ENCODE peak calls at places on chromosomes 4 and X, in five cellular contexts. H is K562, C is HCT116, G is breast epithelium, T is GM23338. R is an unnamed sample.
A peak's percentile ranks its signal among the peaks of the same experiment; 100 is the strongest.

GRCh38 chr4:166602068-166602467 is 632.2 kb downstream of the SPOCK3 start:
- DNase-seq in H (no peak), T (no peak), G (no peak), C (no peak), R (peak; percentile 58)

GRCh38 chr4:68163754-68164153 is 34.1 kb upstream of the TMPRSS11F start:
- DNase-seq in G (no peak), H (no peak), C (no peak), T (no peak), R (no peak)

GRCh38 chr4:2787230-2788100 is 5.4 kb upstream of the SH3BP2 start:
- DNase-seq in C (no peak), H (no peak), T (no peak), G (no peak), R (peak; percentile 73)

GRCh38 chr4:118270492-118270891 is 82.3 kb downstream of the PRSS12 start:
- DNase-seq in C (peak; percentile 35), G (no peak), T (peak; percentile 78), H (peak; percentile 57), R (no peak)

GRCh38 chr4:155512812-155513211 is 136.0 kb upstream of the MAP9 start:
- DNase-seq in G (no peak), C (no peak), H (no peak), T (no peak), R (no peak)

GRCh38 chrX:130625381-130625780 is 223.6 kb downstream of the RBMX2 start:
- DNase-seq in H (no peak), G (no peak), C (no peak), T (no peak), R (no peak)

GRCh38 chrX:58025979-58026378 is 115.7 kb upstream of the ZXDA start:
- DNase-seq in G (no peak), C (peak; percentile 26), H (peak; percentile 24), T (peak; percentile 28), R (no peak)

GRCh38 chr4:156298230-156298629 is 344.6 kb upstream of the CTSO start:
- DNase-seq in H (no peak), G (no peak), C (no peak), T (peak; percentile 20), R (no peak)

GRCh38 chr4:74474345-74475099 is 29.6 kb downstream of the AREG start:
- DNase-seq in G (no peak), H (no peak), C (no peak), T (no peak), R (no peak)

GRCh38 chr4:148774134-148774533 is 331.9 kb upstream of the NR3C2 start:
- DNase-seq in G (no peak), C (no peak), T (no peak), H (no peak), R (no peak)

GRCh38 chr4:11194431-11194830 is 234.3 kb downstream of the HS3ST1 start:
- DNase-seq in H (no peak), T (no peak), G (no peak), C (no peak), R (no peak)

GRCh38 chr4:3045500-3045850 is 28.9 kb downstream of the HTT-AS start:
- DNase-seq in G (no peak), T (no peak), H (peak; percentile 49), C (no peak), R (peak; percentile 81)

GRCh38 chrX:88991583-88992132 is 244.6 kb downstream of the CPXCR1 start:
- DNase-seq in C (no peak), H (no peak), G (no peak), T (peak; percentile 20), R (no peak)

GRCh38 chrX:12992544-12993118 is 17.7 kb downstream of the TMSB4X start:
- DNase-seq in T (no peak), H (no peak), G (no peak), C (no peak), R (no peak)

GRCh38 chrX:25028726-25029125 is 13.0 kb upstream of the ARX start:
- DNase-seq in T (no peak), G (no peak), H (no peak), C (no peak), R (no peak)

GRCh38 chrX:136652822-136653723 is 5.1 kb downstream of the CD40LG start:
- DNase-seq in G (no peak), C (no peak), H (no peak), T (no peak), R (no peak)

GRCh38 chrX:155215443-155216178 is 649 bp upstream of the VBP1 start:
- DNase-seq in C (no peak), T (no peak), H (peak; percentile 26), G (no peak), R (no peak)

GRCh38 chrX:12701625-12702024 is 89.6 kb upstream of the PRPS2 start:
- DNase-seq in T (peak; percentile 85), H (peak; percentile 78), G (no peak), C (peak; percentile 62), R (peak; percentile 58)

GRCh38 chrX:1244164-1245076 is 24.2 kb upstream of the CSF2RA start:
- DNase-seq in G (no peak), H (peak; percentile 5), T (peak; percentile 83), C (no peak), R (no peak)

GRCh38 chr4:159435561-159436023 is 332.7 kb downstream of the RAPGEF2 start:
- DNase-seq in C (no peak), G (no peak), T (no peak), H (no peak), R (no peak)

GRCh38 chr4:134645778-134646177 is 444.2 kb upstream of the PABPC4L start:
- DNase-seq in C (no peak), T (no peak), G (no peak), H (no peak), R (no peak)

GRCh38 chr4:102815981-102816380 is 11.4 kb downstream of the UBE2D3 start:
- DNase-seq in T (no peak), C (no peak), H (no peak), G (no peak), R (no peak)

GRCh38 chrX:138745215-138745614 is 33.7 kb upstream of the FGF13 start:
- DNase-seq in T (peak; percentile 78), G (no peak), C (no peak), H (peak; percentile 54), R (no peak)

GRCh38 chr4:72767903-72768817 is 199.1 kb upstream of the ADAMTS3 start:
- DNase-seq in G (no peak), C (no peak), T (no peak), H (peak; percentile 16), R (no peak)

GRCh38 chrX:133297284-133297683 is 79.1 kb upstream of the TFDP3 start:
- DNase-seq in C (no peak), G (no peak), T (no peak), H (no peak), R (no peak)

GRCh38 chr4:141432000-141432712 is 204.2 kb upstream of the IL15 start:
- DNase-seq in G (no peak), T (no peak), C (no peak), H (no peak), R (no peak)

GRCh38 chr4:114807759-114808404 is 209.3 kb downstream of the UGT8 start:
- DNase-seq in T (peak; percentile 78), G (no peak), H (peak; percentile 45), C (peak; percentile 42), R (peak; percentile 34)

GRCh38 chrX:12789976-12790375 is 1.2 kb upstream of the PRPS2 start:
- DNase-seq in G (no peak), C (no peak), T (no peak), H (no peak), R (no peak)

GRCh38 chr4:5206391-5206790 is 155.1 kb downstream of the STK32B start:
- DNase-seq in H (peak; percentile 2), T (no peak), C (peak; percentile 49), G (no peak), R (no peak)

GRCh38 chr4:100721490-100721889 is 203.7 kb upstream of the EMCN start:
- DNase-seq in C (no peak), H (no peak), T (no peak), G (no peak), R (no peak)

GRCh38 chrX:115533485-115533884 is 27.5 kb upstream of the PLS3 start:
- DNase-seq in T (no peak), G (no peak), C (no peak), H (no peak), R (no peak)

GRCh38 chr4:39626261-39626660 is 12.4 kb downstream of the SMIM14 start:
- DNase-seq in C (no peak), T (no peak), H (no peak), G (no peak), R (no peak)

DNA sequence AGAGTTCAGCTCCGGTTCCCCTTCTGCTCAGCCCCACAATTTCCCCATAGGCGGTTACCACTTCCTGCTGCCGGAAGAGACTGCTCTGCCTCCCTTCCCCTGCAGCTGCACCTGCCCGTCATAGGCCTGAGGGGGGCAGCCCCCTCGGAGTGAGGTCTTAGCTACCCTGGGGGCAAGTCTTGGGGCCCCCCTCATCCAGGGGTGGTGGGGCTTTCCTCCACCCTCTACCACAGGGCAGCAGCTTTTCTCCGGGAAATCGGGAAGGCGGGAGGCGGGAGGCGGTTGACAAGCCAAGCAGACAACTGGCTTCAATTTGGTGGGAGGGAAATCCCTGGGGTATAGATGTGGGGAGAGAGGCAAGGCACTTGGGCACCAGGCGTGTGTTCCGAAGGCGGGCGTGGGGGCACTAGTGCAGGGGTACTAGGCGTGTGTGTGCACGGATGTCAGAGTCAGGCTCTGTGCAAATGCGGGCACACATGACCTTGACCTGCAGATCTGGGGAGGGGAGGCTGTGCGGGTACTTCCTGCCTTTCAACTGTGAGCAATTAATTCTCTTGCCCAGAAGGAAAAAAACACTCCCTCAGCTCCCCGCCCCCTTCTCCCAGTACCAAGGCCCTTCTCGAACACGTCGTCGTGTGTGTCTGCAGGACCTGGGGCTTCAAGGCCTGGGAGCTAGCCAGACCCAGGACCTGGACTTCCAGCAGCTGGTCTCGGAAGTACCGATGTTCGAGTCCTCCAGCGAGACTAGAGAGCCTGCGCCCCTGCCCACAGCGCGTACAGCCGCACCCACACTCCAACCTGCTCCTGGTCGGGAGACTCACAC is 1.0 kb upstream of the ARHGAP4 start:
- DNase-seq in H (peak; percentile 78), G (peak; percentile 37), C (no peak), T (no peak), R (peak; percentile 72)
- TF ChIP-seq POLR2AphosphoS5 in H (peak; percentile 44), G (no peak), C (no peak), T (no peak), R (peak; percentile 57)

GRCh38 chr4:88755454-88755853 is 57.8 kb upstream of the NAP1L5 start:
- DNase-seq in G (no peak), T (no peak), C (no peak), H (no peak), R (no peak)
- H3K27ac ChIP-seq in G (no peak overlapping the region), T (no peak overlapping the region), C (no peak overlapping the region), H (no peak overlapping the region), R (no peak overlapping the region)

GRCh38 chr4:189092596-189092995 is 848.1 kb upstream of the FRG1 start:
- DNase-seq in C (no peak), T (peak; percentile 26), H (no peak), G (no peak), R (no peak)

GRCh38 chr4:189096108-189096507 is 844.6 kb upstream of the FRG1 start:
- DNase-seq in H (no peak), G (no peak), C (no peak), T (no peak), R (peak; percentile 60)

DNA sequence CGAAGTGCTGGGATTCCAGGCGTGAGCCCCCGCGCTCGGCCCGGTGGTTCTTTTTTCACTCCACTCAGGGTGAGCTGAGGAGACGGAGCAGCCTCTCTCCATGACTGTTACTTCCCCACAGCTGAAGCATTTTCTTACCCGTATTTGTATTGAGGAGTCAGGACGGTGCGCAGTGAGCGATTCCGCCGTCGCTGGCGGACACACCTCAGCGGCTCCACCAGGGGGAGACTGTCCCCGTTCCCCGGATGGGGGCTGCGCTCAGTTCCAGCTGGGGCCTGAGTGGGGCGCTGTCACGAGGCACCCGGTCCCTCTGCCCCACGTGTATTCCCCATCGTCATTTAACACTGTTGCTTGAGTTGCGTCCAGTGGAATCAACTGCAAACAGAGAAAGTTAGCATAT is 844.0 kb upstream of the FRG1 start:
- DNase-seq in T (peak; percentile 71), H (no peak), G (no peak), C (no peak), R (no peak)
- TF ChIP-seq CTCF in T (peak; percentile 96), H (peak; percentile 41), G (no peak), C (peak; percentile 72), R (no peak)

GRCh38 chr4:139815646-139816601 is 150.3 kb downstream of the MGST2 start:
- DNase-seq in T (peak; percentile 80), H (peak; percentile 24), G (no peak), C (no peak), R (peak; percentile 39)
- TF ChIP-seq POLR2AphosphoS5 in T (no peak), H (no peak), G (no peak), C (no peak), R (no peak)